ENCODE peak calls at places on chromosomes 2 and 18, in eight cellular contexts. E is astrocyte of the cerebellum; D is neural crest cell; F is fibroblast of the aortic adventitia; Q is retina; V is stimulated activated CD4-positive, alpha-beta T cell treated with anti-CD3 and anti-CD28 coated beads, Interleukin-2, amount 100 ng/mL, for 24 hours; I is activated CD4-positive, alpha-beta T cell treated with anti-CD3 and anti-CD28 coated beads, Interleukin-2, amount 50 U/mL, for 48 hours; J is AG09319. T is an unnamed sample.

GRCh38 chr2:179273461-179273962 is 8.9 kb upstream of the SESTD1 start:
- DNase-seq in Q (no peak), I (no peak), E (no peak), D (peak), V (no peak), F (peak), J (no peak), T (no peak)

GRCh38 chr18:32318581-32318980 is 128.7 kb downstream of the MEP1B start:
- DNase-seq in I (no peak), Q (no peak), D (no peak), F (no peak), E (no peak), J (no peak), V (no peak), T (no peak)

GRCh38 chr2:135011633-135012032 is 35.6 kb downstream of the MAP3K19 start:
- DNase-seq in J (no peak), Q (no peak), F (no peak), I (no peak), V (no peak), E (no peak), D (no peak), T (no peak)

GRCh38 chr18:5770176-5770575 is 125.1 kb downstream of the TMEM200C start:
- DNase-seq in I (no peak), D (no peak), J (no peak), E (no peak), Q (no peak), V (no peak), F (no peak), T (no peak)

GRCh38 chr2:177529166-177529565 is 136.6 kb downstream of the AGPS start:
- DNase-seq in F (no peak), E (no peak), J (no peak), Q (no peak), I (no peak), V (no peak), D (no peak), T (no peak)

GRCh38 chr2:203786912-203787311 is 80.5 kb downstream of the CD28 start:
- DNase-seq in F (peak), E (no peak), I (no peak), V (no peak), D (no peak), J (no peak), Q (no peak), T (peak)

GRCh38 chr18:48993586-48993985 is 42.8 kb upstream of the SMAD7 start:
- DNase-seq in F (no peak), V (no peak), Q (no peak), I (no peak), E (no peak), J (no peak), D (no peak), T (no peak)

GRCh38 chr18:67705748-67706147 is 189.2 kb upstream of the DSEL start:
- DNase-seq in F (no peak), E (no peak), V (no peak), I (no peak), J (no peak), D (no peak), Q (no peak), T (no peak)

GRCh38 chr2:134463726-134464076 is 209.8 kb downstream of the MGAT5 start:
- DNase-seq in F (no peak), Q (no peak), D (no peak), I (no peak), J (no peak), E (no peak), V (no peak), T (no peak)

GRCh38 chr2:158079672-158080071 is 22.0 kb upstream of the UPP2 start:
- DNase-seq in I (no peak), D (no peak), J (no peak), E (no peak), F (peak), Q (no peak), V (no peak), T (no peak)

GRCh38 chr2:158232476-158232875 is 130.8 kb downstream of the UPP2 start:
- DNase-seq in F (no peak), D (no peak), V (no peak), Q (no peak), E (no peak), I (no peak), J (no peak), T (no peak)

GRCh38 chr2:210167227-210167626 is 4.0 kb downstream of the KANSL1L start:
- DNase-seq in E (no peak), F (peak), Q (no peak), J (no peak), D (no peak), V (no peak), I (no peak), T (no peak)

GRCh38 chr2:17195016-17195415 is 323.2 kb downstream of the RAD51AP2 start:
- DNase-seq in I (no peak), D (no peak), Q (no peak), J (no peak), F (no peak), E (peak), V (no peak), T (no peak)

GRCh38 chr2:50658883-50659282 is 373.0 kb downstream of the NRXN1 start:
- DNase-seq in E (no peak), J (no peak), I (no peak), F (no peak), Q (no peak), D (no peak), V (no peak), T (no peak)

GRCh38 chr18:37578886-37579513 is 13.4 kb upstream of the CELF4 start:
- DNase-seq in I (no peak), J (no peak), F (peak), V (no peak), D (no peak), E (no peak), Q (peak), T (no peak)

GRCh38 chr2:151882786-151883445 is 54.7 kb upstream of the ARL5A start:
- DNase-seq in E (no peak), Q (no peak), I (no peak), J (no peak), F (no peak), V (no peak), D (no peak), T (no peak)

GRCh38 chr2:174246944-174247381 is 1.4 kb downstream of the OLA1 start:
- DNase-seq in I (no peak), V (no peak), F (no peak), D (no peak), E (no peak), J (no peak), Q (peak), T (no peak)

GRCh38 chr2:96505231-96505889 is at the start of gene NEURL3:
- DNase-seq in D (no peak), I (no peak), V (no peak), F (peak), J (no peak), Q (no peak), E (no peak), T (no peak)

GRCh38 chr2:222561817-222562424 is 94.0 kb downstream of the FARSB start:
- DNase-seq in Q (peak), D (peak), J (no peak), F (peak), I (peak), V (peak), E (peak), T (peak)

GRCh38 chr18:45106331-45106774 is 425.7 kb downstream of the SETBP1 start:
- DNase-seq in V (no peak), D (no peak), E (no peak), J (no peak), Q (no peak), F (peak), I (no peak), T (no peak)

GRCh38 chr18:72910045-72910444 is 42.3 kb upstream of the NETO1 start:
- DNase-seq in F (no peak), E (peak), D (no peak), V (no peak), I (no peak), Q (no peak), J (no peak), T (no peak)

GRCh38 chr2:10493636-10494281 is 45.6 kb upstream of the ODC1 start:
- DNase-seq in V (peak), D (no peak), Q (no peak), J (no peak), I (peak), E (peak), F (peak), T (no peak)

GRCh38 chr2:170651603-170652002 is 63.5 kb upstream of the SP5 start:
- DNase-seq in J (no peak), I (no peak), Q (peak), F (no peak), E (no peak), D (no peak), V (peak), T (no peak)

GRCh38 chr2:2014251-2014761 is 270.0 kb upstream of the PXDN start:
- DNase-seq in J (no peak), V (no peak), F (peak), D (no peak), E (peak), Q (peak), I (no peak), T (no peak)

T was measured in SK-N-MC.